ENCODE peak calls at places on chromosomes 11 and 22, in seven cellular contexts. One of them, this sample, is unnamed. For H3K4me1, the result is how much of the 10 kb centered on the place peaks cover.

GRCh38 chr22:25067851-25068421 is 115.4 kb downstream of the KIAA1671 start:
- DNase-seq in left lung: no peak
- DNase-seq in CD8-positive, alpha-beta T cell: peak
- DNase-seq in mammary epithelial cell: no peak
- DNase-seq in adipocyte: no peak
- DNase-seq in right cardiac atrium: peak
- DNase-seq in RWPE2: no peak
- DNase-seq in this sample: peak

GRCh38 chr11:2441171-2441570 is 3.1 kb downstream of the TRPM5 start:
- DNase-seq in adipocyte: no peak
- DNase-seq in mammary epithelial cell: no peak
- DNase-seq in right cardiac atrium: no peak
- DNase-seq in RWPE2: peak
- DNase-seq in CD8-positive, alpha-beta T cell: no peak
- DNase-seq in left lung: peak
- DNase-seq in this sample: no peak

GRCh38 chr11:26905368-26905767 is 88.5 kb upstream of the FIBIN start:
- DNase-seq in right cardiac atrium: no peak
- DNase-seq in RWPE2: no peak
- DNase-seq in adipocyte: peak
- DNase-seq in left lung: no peak
- DNase-seq in mammary epithelial cell: peak
- DNase-seq in CD8-positive, alpha-beta T cell: no peak
- DNase-seq in this sample: no peak

GRCh38 chr22:44191036-44191454 is 10.3 kb downstream of the PARVG start:
- DNase-seq in mammary epithelial cell: peak
- DNase-seq in RWPE2: no peak
- DNase-seq in CD8-positive, alpha-beta T cell: no peak
- DNase-seq in adipocyte: peak
- DNase-seq in right cardiac atrium: no peak
- DNase-seq in left lung: no peak
- DNase-seq in this sample: no peak

GRCh38 chr11:61969391-61969758 is 1.9 kb upstream of the FTH1 start:
- DNase-seq in adipocyte: no peak
- DNase-seq in CD8-positive, alpha-beta T cell: no peak
- DNase-seq in left lung: no peak
- DNase-seq in right cardiac atrium: no peak
- DNase-seq in mammary epithelial cell: peak
- DNase-seq in RWPE2: no peak
- DNase-seq in this sample: no peak

GRCh38 chr11:125591659-125592304 is 870 bp upstream of the STT3A start:
- DNase-seq in CD8-positive, alpha-beta T cell: no peak
- DNase-seq in mammary epithelial cell: peak
- DNase-seq in RWPE2: peak
- DNase-seq in adipocyte: peak
- DNase-seq in right cardiac atrium: peak
- DNase-seq in left lung: peak
- DNase-seq in this sample: peak

GRCh38 chr11:111846640-111847039 is 24.7 kb downstream of the ALG9 start:
- DNase-seq in left lung: no peak
- DNase-seq in right cardiac atrium: no peak
- DNase-seq in mammary epithelial cell: no peak
- DNase-seq in CD8-positive, alpha-beta T cell: no peak
- DNase-seq in RWPE2: no peak
- DNase-seq in adipocyte: peak
- DNase-seq in this sample: no peak

GRCh38 chr11:27471588-27472397 is 797 bp downstream of the LGR4 start:
- DNase-seq in right cardiac atrium: peak
- DNase-seq in mammary epithelial cell: peak
- DNase-seq in RWPE2: no peak
- DNase-seq in CD8-positive, alpha-beta T cell: peak
- DNase-seq in adipocyte: peak
- DNase-seq in left lung: peak
- DNase-seq in this sample: peak

GRCh38 chr11:80900265-80900664 is 1459.4 kb upstream of the TENM4 start:
- DNase-seq in CD8-positive, alpha-beta T cell: no peak
- DNase-seq in right cardiac atrium: no peak
- DNase-seq in adipocyte: no peak
- DNase-seq in left lung: no peak
- DNase-seq in mammary epithelial cell: no peak
- DNase-seq in RWPE2: no peak
- DNase-seq in this sample: no peak

GRCh38 chr11:98155696-98156095 is 865.1 kb upstream of the CNTN5 start:
- DNase-seq in adipocyte: no peak
- DNase-seq in CD8-positive, alpha-beta T cell: no peak
- DNase-seq in RWPE2: no peak
- DNase-seq in mammary epithelial cell: no peak
- DNase-seq in right cardiac atrium: no peak
- DNase-seq in left lung: no peak
- DNase-seq in this sample: no peak

GRCh38 chr22:44584256-44584902 is 86.3 kb upstream of the RTL6 start:
- DNase-seq in CD8-positive, alpha-beta T cell: no peak
- DNase-seq in RWPE2: peak
- DNase-seq in left lung: peak
- DNase-seq in adipocyte: no peak
- DNase-seq in right cardiac atrium: peak
- DNase-seq in mammary epithelial cell: no peak
- DNase-seq in this sample: no peak

GRCh38 chr22:41157083-41157482 is 48.0 kb upstream of the L3MBTL2 start:
- DNase-seq in RWPE2: no peak
- DNase-seq in adipocyte: no peak
- DNase-seq in CD8-positive, alpha-beta T cell: no peak
- DNase-seq in mammary epithelial cell: no peak
- DNase-seq in right cardiac atrium: no peak
- DNase-seq in left lung: no peak
- DNase-seq in this sample: no peak

GRCh38 chr22:33481550-33481949 is 423.4 kb upstream of the SYN3 start:
- DNase-seq in CD8-positive, alpha-beta T cell: no peak
- DNase-seq in left lung: no peak
- DNase-seq in mammary epithelial cell: no peak
- DNase-seq in right cardiac atrium: no peak
- DNase-seq in adipocyte: no peak
- DNase-seq in RWPE2: no peak
- DNase-seq in this sample: no peak

GRCh38 chr11:63610604-63611394 is 3.4 kb downstream of the PLAAT3 start:
- DNase-seq in right cardiac atrium: no peak
- DNase-seq in RWPE2: no peak
- DNase-seq in left lung: no peak
- DNase-seq in mammary epithelial cell: peak
- DNase-seq in CD8-positive, alpha-beta T cell: no peak
- DNase-seq in adipocyte: peak
- DNase-seq in this sample: no peak

GRCh38 chr11:118291453-118291852 is 13.1 kb upstream of the CD3E start:
- DNase-seq in CD8-positive, alpha-beta T cell: no peak
- DNase-seq in left lung: no peak
- DNase-seq in right cardiac atrium: no peak
- DNase-seq in mammary epithelial cell: peak
- DNase-seq in RWPE2: no peak
- DNase-seq in adipocyte: peak
- DNase-seq in this sample: no peak

GRCh38 chr11:105611837-105612480 is 2.1 kb downstream of the GRIA4 start:
- DNase-seq in mammary epithelial cell: no peak
- DNase-seq in left lung: no peak
- DNase-seq in adipocyte: no peak
- DNase-seq in RWPE2: no peak
- DNase-seq in right cardiac atrium: no peak
- DNase-seq in CD8-positive, alpha-beta T cell: no peak
- DNase-seq in this sample: no peak

GRCh38 chr11:26891501-26891900 is 102.4 kb upstream of the FIBIN start:
- DNase-seq in left lung: no peak
- DNase-seq in adipocyte: no peak
- DNase-seq in mammary epithelial cell: no peak
- DNase-seq in RWPE2: no peak
- DNase-seq in CD8-positive, alpha-beta T cell: no peak
- DNase-seq in right cardiac atrium: no peak
- DNase-seq in this sample: no peak

GRCh38 chr22:46563381-46564083 is 26.1 kb upstream of the CELSR1 start:
- DNase-seq in left lung: peak
- DNase-seq in CD8-positive, alpha-beta T cell: peak
- DNase-seq in adipocyte: peak
- DNase-seq in RWPE2: peak
- DNase-seq in mammary epithelial cell: peak
- DNase-seq in right cardiac atrium: peak
- DNase-seq in this sample: peak

GRCh38 chr11:123216249-123216648 is 21.2 kb upstream of the CLMP start:
- DNase-seq in CD8-positive, alpha-beta T cell: no peak
- DNase-seq in mammary epithelial cell: no peak
- DNase-seq in adipocyte: no peak
- DNase-seq in left lung: no peak
- DNase-seq in right cardiac atrium: no peak
- DNase-seq in RWPE2: no peak
- DNase-seq in this sample: no peak

GRCh38 chr11:117528061-117528780 is 200.6 kb downstream of the CEP164 start:
- DNase-seq in left lung: no peak
- DNase-seq in CD8-positive, alpha-beta T cell: no peak
- DNase-seq in adipocyte: no peak
- DNase-seq in RWPE2: no peak
- DNase-seq in right cardiac atrium: no peak
- DNase-seq in mammary epithelial cell: no peak
- DNase-seq in this sample: no peak

GRCh38 chr11:8408151-8408930 is 144.7 kb upstream of the LMO1 start:
- DNase-seq in RWPE2: no peak
- DNase-seq in right cardiac atrium: no peak
- DNase-seq in left lung: no peak
- DNase-seq in CD8-positive, alpha-beta T cell: no peak
- DNase-seq in adipocyte: no peak
- DNase-seq in mammary epithelial cell: peak
- DNase-seq in this sample: no peak

GRCh38 chr11:64885367-64886286 is 7.2 kb upstream of the EHD1 start:
- DNase-seq in left lung: no peak
- DNase-seq in adipocyte: peak
- DNase-seq in CD8-positive, alpha-beta T cell: no peak
- DNase-seq in RWPE2: no peak
- DNase-seq in right cardiac atrium: no peak
- DNase-seq in mammary epithelial cell: no peak
- DNase-seq in this sample: no peak

GRCh38 chr22:45552580-45553332 is 50.1 kb downstream of the FBLN1 start:
- DNase-seq in adipocyte: peak
- DNase-seq in left lung: peak
- DNase-seq in mammary epithelial cell: peak
- DNase-seq in CD8-positive, alpha-beta T cell: no peak
- DNase-seq in right cardiac atrium: peak
- DNase-seq in RWPE2: no peak
- DNase-seq in this sample: no peak

GRCh38 chr11:117950999-117951961 is 22.1 kb upstream of the TMPRSS13 start:
- DNase-seq in mammary epithelial cell: no peak
- DNase-seq in RWPE2: no peak
- DNase-seq in adipocyte: no peak
- DNase-seq in CD8-positive, alpha-beta T cell: peak
- DNase-seq in right cardiac atrium: no peak
- DNase-seq in left lung: no peak
- DNase-seq in this sample: peak

GRCh38 chr22:11253000-11253511 is 4274.9 kb upstream of the OR11H1 start:
- DNase-seq in RWPE2: peak
- DNase-seq in CD8-positive, alpha-beta T cell: no peak
- DNase-seq in adipocyte: no peak
- DNase-seq in mammary epithelial cell: no peak
- DNase-seq in left lung: peak
- DNase-seq in right cardiac atrium: peak
- DNase-seq in this sample: no peak

GRCh38 chr22:40043793-40044101 is 49.0 kb downstream of the FAM83F start:
- DNase-seq in RWPE2: no peak
- DNase-seq in CD8-positive, alpha-beta T cell: no peak
- DNase-seq in adipocyte: no peak
- DNase-seq in mammary epithelial cell: no peak
- DNase-seq in left lung: no peak
- DNase-seq in right cardiac atrium: no peak
- DNase-seq in this sample: no peak
- H3K4me3 ChIP-seq in RWPE2: peak
- H3K4me3 ChIP-seq in CD8-positive, alpha-beta T cell: peak
- H3K4me3 ChIP-seq in adipocyte: peak
- H3K4me3 ChIP-seq in mammary epithelial cell: peak
- H3K4me3 ChIP-seq in left lung: peak
- H3K4me3 ChIP-seq in right cardiac atrium: peak
- H3K4me3 ChIP-seq in this sample: peak

DNA sequence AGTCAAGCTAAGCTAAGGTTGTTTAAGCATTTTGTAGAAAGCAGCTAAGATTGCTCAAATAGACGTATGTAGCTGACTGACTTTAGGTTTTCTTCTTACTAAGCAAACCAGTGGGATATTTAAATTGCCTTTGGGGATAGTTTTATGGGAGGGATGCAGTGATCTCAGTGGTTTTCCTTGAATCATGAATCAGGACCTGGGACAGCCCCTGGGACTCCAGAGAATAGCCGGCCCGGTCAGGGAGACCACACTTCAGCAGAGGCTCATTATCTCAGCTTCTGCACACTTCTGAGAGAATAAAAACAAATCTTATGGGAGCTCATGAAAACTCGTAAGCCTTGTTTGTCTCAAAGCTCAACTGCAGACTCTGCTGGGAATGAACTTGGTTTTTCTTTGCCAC is at the start of gene OR9I1:
- DNase-seq in left lung: no peak
- DNase-seq in mammary epithelial cell: no peak
- DNase-seq in right cardiac atrium: no peak
- DNase-seq in CD8-positive, alpha-beta T cell: no peak
- DNase-seq in adipocyte: no peak
- DNase-seq in RWPE2: no peak
- DNase-seq in this sample: no peak
- H3K4me1 ChIP-seq in left lung: under half
- H3K4me1 ChIP-seq in mammary epithelial cell: under half
- H3K4me1 ChIP-seq in right cardiac atrium: under half
- H3K4me1 ChIP-seq in CD8-positive, alpha-beta T cell: under half
- H3K4me1 ChIP-seq in adipocyte: under half
- H3K4me1 ChIP-seq in RWPE2: under half
- H3K4me1 ChIP-seq in this sample: under half

GRCh38 chr11:69635804-69636511 is 5.0 kb upstream of the CCND1 start:
- DNase-seq in adipocyte: no peak
- DNase-seq in mammary epithelial cell: no peak
- DNase-seq in right cardiac atrium: no peak
- DNase-seq in left lung: no peak
- DNase-seq in CD8-positive, alpha-beta T cell: no peak
- DNase-seq in RWPE2: no peak
- DNase-seq in this sample: no peak
- H3K4me3 ChIP-seq in adipocyte: peak
- H3K4me3 ChIP-seq in mammary epithelial cell: no peak
- H3K4me3 ChIP-seq in right cardiac atrium: peak
- H3K4me3 ChIP-seq in left lung: peak
- H3K4me3 ChIP-seq in CD8-positive, alpha-beta T cell: no peak
- H3K4me3 ChIP-seq in RWPE2: no peak
- H3K4me3 ChIP-seq in this sample: no peak

GRCh38 chr11:17162376-17162775 is 45.4 kb downstream of the PIK3C2A start:
- DNase-seq in CD8-positive, alpha-beta T cell: no peak
- DNase-seq in RWPE2: no peak
- DNase-seq in mammary epithelial cell: no peak
- DNase-seq in left lung: no peak
- DNase-seq in right cardiac atrium: no peak
- DNase-seq in adipocyte: no peak
- DNase-seq in this sample: no peak

GRCh38 chr11:17163296-17163695 is 44.5 kb downstream of the PIK3C2A start:
- DNase-seq in RWPE2: no peak
- DNase-seq in mammary epithelial cell: no peak
- DNase-seq in left lung: no peak
- DNase-seq in right cardiac atrium: no peak
- DNase-seq in adipocyte: no peak
- DNase-seq in CD8-positive, alpha-beta T cell: no peak
- DNase-seq in this sample: no peak

GRCh38 chr11:17163742-17164141 is 44.0 kb downstream of the PIK3C2A start:
- DNase-seq in left lung: no peak
- DNase-seq in right cardiac atrium: no peak
- DNase-seq in adipocyte: no peak
- DNase-seq in CD8-positive, alpha-beta T cell: no peak
- DNase-seq in RWPE2: no peak
- DNase-seq in mammary epithelial cell: no peak
- DNase-seq in this sample: no peak

GRCh38 chr11:17164361-17165246 is 43.2 kb downstream of the PIK3C2A start:
- DNase-seq in left lung: no peak
- DNase-seq in CD8-positive, alpha-beta T cell: no peak
- DNase-seq in adipocyte: peak
- DNase-seq in right cardiac atrium: no peak
- DNase-seq in RWPE2: no peak
- DNase-seq in mammary epithelial cell: peak
- DNase-seq in this sample: no peak

GRCh38 chr11:17161515-17161914 is 46.3 kb downstream of the PIK3C2A start:
- DNase-seq in adipocyte: no peak
- DNase-seq in mammary epithelial cell: no peak
- DNase-seq in right cardiac atrium: no peak
- DNase-seq in left lung: no peak
- DNase-seq in RWPE2: no peak
- DNase-seq in CD8-positive, alpha-beta T cell: no peak
- DNase-seq in this sample: no peak
- H3K4me1 ChIP-seq in adipocyte: under half
- H3K4me1 ChIP-seq in mammary epithelial cell: under half
- H3K4me1 ChIP-seq in right cardiac atrium: under half
- H3K4me1 ChIP-seq in left lung: under half
- H3K4me1 ChIP-seq in RWPE2: under half
- H3K4me1 ChIP-seq in CD8-positive, alpha-beta T cell: under half
- H3K4me1 ChIP-seq in this sample: under half